ENCODE peak calls at places on chromosomes 5 and 9, in four cellular contexts. One of them, this sample, is unnamed.

GRCh38 chr9:33676746-33677505 is 118.4 kb upstream of the PRSS3 start:
- DNase-seq in breast epithelium: no peak
- DNase-seq in tibial nerve: no peak
- DNase-seq in heart left ventricle: peak
- DNase-seq in this sample: no peak

GRCh38 chr5:151870820-151871219 is 53.8 kb downstream of the GLRA1 start:
- DNase-seq in breast epithelium: no peak
- DNase-seq in tibial nerve: no peak
- DNase-seq in heart left ventricle: no peak
- DNase-seq in this sample: no peak

GRCh38 chr9:72509635-72510034 is 11.8 kb upstream of the TMC1 start:
- DNase-seq in breast epithelium: no peak
- DNase-seq in tibial nerve: no peak
- DNase-seq in heart left ventricle: no peak
- DNase-seq in this sample: no peak

GRCh38 chr5:17412760-17413671 is 85.0 kb upstream of the TAF11L2 start:
- DNase-seq in breast epithelium: no peak
- DNase-seq in tibial nerve: no peak
- DNase-seq in heart left ventricle: no peak
- DNase-seq in this sample: no peak

GRCh38 chr9:98255064-98255577 is 328 bp downstream of the TBC1D2 start:
- DNase-seq in breast epithelium: peak
- DNase-seq in tibial nerve: no peak
- DNase-seq in heart left ventricle: no peak
- DNase-seq in this sample: no peak

GRCh38 chr9:134568116-134568515 is 73.5 kb upstream of the COL5A1 start:
- DNase-seq in breast epithelium: no peak
- DNase-seq in tibial nerve: no peak
- DNase-seq in heart left ventricle: no peak
- DNase-seq in this sample: no peak

GRCh38 chr9:96484521-96484931 is 34.6 kb downstream of the HABP4 start:
- DNase-seq in breast epithelium: no peak
- DNase-seq in tibial nerve: no peak
- DNase-seq in heart left ventricle: no peak
- DNase-seq in this sample: no peak

GRCh38 chr9:696332-697090 is 145.0 kb upstream of the DMRT1 start:
- DNase-seq in breast epithelium: no peak
- DNase-seq in tibial nerve: no peak
- DNase-seq in heart left ventricle: peak
- DNase-seq in this sample: peak

GRCh38 chr9:91176426-91176825 is 185.3 kb downstream of the AUH start:
- DNase-seq in breast epithelium: no peak
- DNase-seq in tibial nerve: no peak
- DNase-seq in heart left ventricle: no peak
- DNase-seq in this sample: no peak

GRCh38 chr9:129287595-129288305 is 109.7 kb upstream of the IER5L start:
- DNase-seq in breast epithelium: peak
- DNase-seq in tibial nerve: peak
- DNase-seq in heart left ventricle: peak
- DNase-seq in this sample: no peak

DNA sequence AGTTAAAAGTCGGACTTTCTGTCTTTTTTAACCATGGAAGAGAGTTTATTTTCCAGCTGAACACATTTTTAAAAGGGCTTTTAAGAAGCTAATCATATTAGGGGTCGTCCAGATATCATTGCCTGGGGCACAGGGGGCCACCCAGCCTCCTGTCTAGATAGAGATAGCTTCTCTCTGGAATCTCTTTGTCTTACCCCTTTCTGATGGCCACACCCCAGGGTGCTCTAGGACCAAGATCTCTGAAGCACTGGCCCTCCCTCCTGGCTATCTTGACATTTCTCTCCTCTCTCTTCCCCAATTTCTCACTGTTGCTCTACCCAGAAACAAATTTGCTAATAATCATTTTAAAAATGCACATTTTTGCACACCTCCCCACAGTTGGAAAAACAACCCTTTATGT is 204.4 kb downstream of the NXNL2 start:
- DNase-seq in breast epithelium: no peak
- DNase-seq in tibial nerve: no peak
- DNase-seq in heart left ventricle: no peak
- DNase-seq in this sample: no peak
- TF ChIP-seq CTCF in breast epithelium: no peak
- TF ChIP-seq CTCF in tibial nerve: no peak
- TF ChIP-seq CTCF in heart left ventricle: no peak
- TF ChIP-seq CTCF in this sample: no peak

GRCh38 chr5:159050408-159051091 is 49.2 kb downstream of the EBF1 start:
- DNase-seq in breast epithelium: no peak
- DNase-seq in tibial nerve: no peak
- DNase-seq in heart left ventricle: no peak
- DNase-seq in this sample: no peak
- H3K27ac ChIP-seq in breast epithelium: peak
- H3K27ac ChIP-seq in tibial nerve: peak
- H3K27ac ChIP-seq in heart left ventricle: peak
- H3K27ac ChIP-seq in this sample: peak

GRCh38 chr5:140594169-140594568 is 29.5 kb downstream of the SLC35A4 start:
- DNase-seq in breast epithelium: no peak
- DNase-seq in tibial nerve: no peak
- DNase-seq in heart left ventricle: no peak
- DNase-seq in this sample: no peak
- TF ChIP-seq POLR2A in breast epithelium: no peak
- TF ChIP-seq POLR2A in tibial nerve: no peak
- TF ChIP-seq POLR2A in heart left ventricle: no peak
- TF ChIP-seq POLR2A in this sample: no peak

DNA sequence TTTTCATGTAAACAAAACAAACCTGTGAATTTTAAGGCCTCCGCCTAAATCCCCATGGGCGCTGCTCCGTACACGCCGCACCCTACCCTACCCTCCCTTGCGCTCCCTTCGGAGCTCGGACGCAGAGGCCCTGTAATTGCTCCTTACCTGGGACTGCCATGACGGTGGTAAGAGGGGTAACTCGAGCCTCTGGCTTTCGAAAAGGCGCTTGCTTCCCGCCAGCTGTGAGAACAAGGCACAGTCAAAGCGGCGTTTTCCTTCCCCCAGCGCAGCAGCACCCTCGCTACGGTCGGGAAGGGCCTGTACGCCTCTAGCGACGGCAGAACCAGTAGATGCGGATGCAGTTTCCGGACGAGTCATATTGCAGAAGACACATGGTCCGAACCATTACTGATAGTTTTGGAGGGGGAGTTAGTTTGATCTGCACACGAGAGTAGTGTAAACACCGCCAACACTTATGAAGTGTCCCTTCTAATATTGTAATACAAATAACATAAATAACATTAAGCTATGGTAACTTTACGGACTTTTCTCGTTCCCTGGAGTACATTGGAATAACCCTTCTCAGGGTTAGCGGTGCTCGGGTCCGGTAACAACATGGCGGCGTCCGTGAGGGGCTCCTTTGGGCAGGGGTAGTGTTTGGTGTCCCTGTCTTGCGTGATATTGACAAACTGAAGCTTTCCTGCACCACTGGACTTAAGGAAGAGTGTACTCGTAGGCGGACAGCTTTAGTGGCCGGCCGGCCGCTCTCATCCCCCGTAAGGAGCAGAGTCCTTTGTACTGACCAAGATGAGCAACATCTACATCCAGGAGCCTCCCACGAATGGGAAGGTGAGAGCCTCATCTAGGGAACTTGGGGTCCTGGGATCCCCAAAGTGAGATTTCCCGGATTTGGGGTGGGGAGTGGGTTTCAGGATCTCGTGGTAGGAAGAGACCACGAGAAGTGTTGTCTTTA is at the start of the genes CWC27 and SREK1IP1:
- DNase-seq in breast epithelium: peak
- DNase-seq in tibial nerve: peak
- DNase-seq in heart left ventricle: peak
- DNase-seq in this sample: peak
- TF ChIP-seq CTCF in breast epithelium: no peak
- TF ChIP-seq CTCF in tibial nerve: no peak
- TF ChIP-seq CTCF in heart left ventricle: peak
- TF ChIP-seq CTCF in this sample: no peak

GRCh38 chr5:14440223-14440597 is 141.4 kb upstream of the OTULINL start:
- DNase-seq in breast epithelium: no peak
- DNase-seq in tibial nerve: no peak
- DNase-seq in heart left ventricle: no peak
- DNase-seq in this sample: no peak

GRCh38 chr5:14443665-14444064 is 137.9 kb upstream of the OTULINL start:
- DNase-seq in breast epithelium: no peak
- DNase-seq in tibial nerve: no peak
- DNase-seq in heart left ventricle: no peak
- DNase-seq in this sample: no peak

GRCh38 chr5:14438195-14438606 is 143.4 kb upstream of the OTULINL start:
- DNase-seq in breast epithelium: no peak
- DNase-seq in tibial nerve: no peak
- DNase-seq in heart left ventricle: no peak
- DNase-seq in this sample: no peak

GRCh38 chr5:14439087-14439841 is 142.3 kb upstream of the OTULINL start:
- DNase-seq in breast epithelium: no peak
- DNase-seq in tibial nerve: no peak
- DNase-seq in heart left ventricle: no peak
- DNase-seq in this sample: no peak

DNA sequence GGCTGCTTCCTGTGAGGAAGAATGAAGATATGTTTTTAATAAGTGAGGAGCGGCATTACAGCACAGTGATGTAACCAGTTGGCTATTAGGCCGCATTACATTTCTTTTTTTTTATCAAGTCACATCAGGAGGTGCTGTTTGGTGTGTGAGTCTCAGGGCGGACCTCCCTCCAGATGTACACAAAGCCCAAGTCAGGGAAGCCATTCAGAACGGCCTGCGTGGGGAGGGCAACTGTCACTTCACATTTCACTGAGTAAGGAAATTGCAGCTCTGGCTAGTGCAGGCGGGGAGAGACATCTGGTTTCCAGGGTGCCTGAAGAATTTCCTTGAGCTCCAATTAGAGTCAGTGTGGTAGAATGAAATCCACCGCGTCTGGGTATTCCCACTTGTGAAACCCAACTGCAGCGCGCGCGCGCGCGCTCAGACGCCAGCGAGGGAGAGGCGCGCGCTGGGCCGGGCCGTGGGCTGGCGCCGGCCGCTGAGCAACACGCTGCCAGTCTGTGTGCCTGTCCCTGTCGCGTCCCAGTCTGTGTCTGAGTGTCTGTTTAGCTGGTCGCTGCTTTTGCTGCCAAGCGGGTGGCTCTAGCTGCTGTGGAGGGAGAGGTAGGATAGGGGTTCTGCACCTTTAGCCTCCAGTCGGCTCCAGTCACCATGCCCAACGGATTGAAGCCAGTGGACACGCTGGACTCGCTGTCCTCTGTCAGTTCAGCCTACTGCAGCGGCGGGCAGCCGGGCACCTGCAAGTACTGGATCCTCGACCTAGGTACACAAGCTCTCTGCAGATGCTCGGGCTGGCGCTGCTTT is 140.8 kb upstream of the OTULINL start:
- DNase-seq in breast epithelium: no peak
- DNase-seq in tibial nerve: peak
- DNase-seq in heart left ventricle: peak
- DNase-seq in this sample: peak
- H3K27ac ChIP-seq in breast epithelium: peak
- H3K27ac ChIP-seq in tibial nerve: peak
- H3K27ac ChIP-seq in heart left ventricle: peak
- H3K27ac ChIP-seq in this sample: peak

DNA sequence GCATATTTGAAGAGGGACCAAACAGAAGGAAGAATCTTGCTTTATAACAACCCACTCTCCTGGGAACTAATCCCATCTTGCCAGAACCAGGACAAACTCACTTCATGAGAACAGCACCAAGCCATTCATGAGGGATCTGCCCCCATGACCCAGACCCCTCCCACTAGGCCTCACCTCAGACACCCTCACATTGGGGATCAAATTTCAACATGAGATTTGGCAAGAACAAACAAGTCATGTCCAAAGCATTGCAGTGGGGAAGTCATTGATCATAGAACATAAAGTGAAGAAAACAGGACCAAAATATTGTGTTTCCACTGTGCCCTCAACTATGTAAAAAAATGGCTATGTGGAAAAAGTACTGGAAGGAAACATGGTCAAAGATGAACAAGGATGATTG is 43.9 kb downstream of the MAP1B start:
- DNase-seq in breast epithelium: no peak
- DNase-seq in tibial nerve: no peak
- DNase-seq in heart left ventricle: no peak
- DNase-seq in this sample: peak
- TF ChIP-seq POLR2A in breast epithelium: no peak
- TF ChIP-seq POLR2A in tibial nerve: no peak
- TF ChIP-seq POLR2A in heart left ventricle: no peak
- TF ChIP-seq POLR2A in this sample: no peak

DNA sequence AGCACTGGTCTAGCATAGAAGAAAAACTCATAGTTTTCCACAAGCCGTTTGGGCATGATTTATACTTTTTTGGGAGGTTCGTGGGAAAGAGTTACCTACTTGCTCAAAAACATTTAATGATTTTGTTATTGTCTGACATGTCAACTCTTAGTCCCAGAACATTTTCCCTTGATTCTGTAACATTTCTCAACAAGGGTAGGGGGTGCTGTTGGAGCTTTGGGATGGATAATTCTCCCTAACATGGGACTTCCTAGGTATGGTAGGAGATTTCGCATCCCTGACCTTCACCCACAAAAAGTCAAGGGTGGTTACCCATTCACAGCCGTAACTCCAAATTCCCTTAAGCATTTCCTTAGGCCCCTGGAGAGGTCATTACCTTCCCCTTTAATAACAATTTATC is 378.0 kb downstream of the YTHDC2 start:
- DNase-seq in breast epithelium: no peak
- DNase-seq in tibial nerve: no peak
- DNase-seq in heart left ventricle: no peak
- DNase-seq in this sample: no peak
- TF ChIP-seq CTCF in breast epithelium: no peak
- TF ChIP-seq CTCF in tibial nerve: no peak
- TF ChIP-seq CTCF in heart left ventricle: no peak
- TF ChIP-seq CTCF in this sample: no peak

DNA sequence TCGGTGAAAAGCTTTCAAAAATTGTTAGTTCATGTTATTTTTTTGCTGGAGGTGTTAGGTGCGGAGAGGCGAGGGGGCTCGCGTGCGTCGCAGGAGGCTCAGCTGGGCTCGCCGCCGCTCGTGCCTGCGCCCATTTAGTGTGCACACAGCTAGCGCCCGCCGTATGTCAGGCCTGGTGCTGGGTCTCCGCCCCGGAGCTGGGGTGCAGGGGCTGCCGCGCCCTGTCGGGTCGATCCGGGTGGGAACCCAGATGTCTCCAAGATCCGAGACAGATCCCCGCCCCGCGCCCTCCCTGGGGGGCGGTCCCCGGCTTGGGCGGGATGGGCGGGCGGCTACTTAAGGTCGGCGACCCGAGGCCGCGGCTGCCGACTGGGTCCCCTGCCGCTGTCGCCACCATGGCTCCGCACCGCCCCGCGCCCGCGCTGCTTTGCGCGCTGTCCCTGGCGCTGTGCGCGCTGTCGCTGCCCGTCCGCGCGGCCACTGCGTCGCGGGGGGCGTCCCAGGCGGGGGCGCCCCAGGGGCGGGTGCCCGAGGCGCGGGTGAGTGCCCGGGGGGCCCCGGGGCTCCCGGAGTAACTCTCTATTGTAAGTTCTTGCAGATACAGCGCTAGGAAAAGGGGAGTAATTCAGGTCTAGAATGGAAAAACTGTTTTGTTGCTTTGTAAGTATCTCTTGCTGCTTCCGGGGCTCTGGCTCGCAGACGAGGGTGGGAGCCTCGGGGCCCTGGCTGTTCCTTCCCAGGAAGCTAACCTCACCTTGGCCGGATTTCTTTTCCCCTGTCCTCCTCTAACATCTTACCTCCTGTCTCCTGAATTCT is 31.7 kb downstream of the GSN start:
- DNase-seq in breast epithelium: peak
- DNase-seq in tibial nerve: peak
- DNase-seq in heart left ventricle: peak
- DNase-seq in this sample: peak
- H3K27ac ChIP-seq in breast epithelium: peak
- H3K27ac ChIP-seq in tibial nerve: peak
- H3K27ac ChIP-seq in heart left ventricle: peak
- H3K27ac ChIP-seq in this sample: peak

This sample was measured in gastrocnemius medialis.